ENCODE peak calls at places on chromosome 1, in five cellular contexts. B, E, D, W and P are unnamed samples. For H3K9me3, the result is how much of the 10 kb centered on the place peaks cover.

GRCh38 chr1:156675715-156676311 is 1.4 kb downstream of the NES start:
- DNase-seq in B (no peak), E (no peak), D (no peak), W (peak), P (no peak)

GRCh38 chr1:198496216-198497143 is 44.0 kb downstream of the ATP6V1G3 start:
- DNase-seq in B (no peak), E (no peak), D (no peak), W (peak), P (no peak)

GRCh38 chr1:4702927-4703326 is 48.5 kb downstream of the AJAP1 start:
- DNase-seq in B (no peak), E (no peak), D (no peak), W (no peak), P (no peak)

GRCh38 chr1:230200276-230200675 is 133.2 kb downstream of the GALNT2 start:
- DNase-seq in B (no peak), E (no peak), D (no peak), W (no peak), P (no peak)

GRCh38 chr1:198601936-198602889 is 36.6 kb upstream of the PTPRC start:
- DNase-seq in B (no peak), E (no peak), D (no peak), W (no peak), P (no peak)

GRCh38 chr1:86201321-86201720 is 44.7 kb upstream of the COL24A1 start:
- DNase-seq in B (no peak), E (no peak), D (no peak), W (no peak), P (no peak)

GRCh38 chr1:36134805-36135339 is 9.8 kb upstream of the COL8A2 start:
- DNase-seq in B (no peak), E (no peak), D (peak), W (peak), P (no peak)

GRCh38 chr1:207698822-207699483 is 52.9 kb upstream of the CD46 start:
- DNase-seq in B (no peak), E (no peak), D (no peak), W (peak), P (no peak)

GRCh38 chr1:219439376-219439775 is 173.5 kb downstream of the ZC3H11B start:
- DNase-seq in B (no peak), E (no peak), D (no peak), W (no peak), P (no peak)

GRCh38 chr1:207565546-207566468 is 69.8 kb downstream of the CR1 start:
- DNase-seq in B (no peak), E (no peak), D (no peak), W (peak), P (no peak)

GRCh38 chr1:8660455-8660854 is 157.0 kb downstream of the RERE start:
- DNase-seq in B (no peak), E (no peak), D (no peak), W (peak), P (no peak)

GRCh38 chr1:58652351-58653184 is 47.3 kb downstream of the MYSM1 start:
- DNase-seq in B (peak), E (no peak), D (peak), W (peak), P (no peak)

GRCh38 chr1:208007938-208008342 is 97.0 kb upstream of the CD34 start:
- DNase-seq in B (no peak), E (no peak), D (no peak), W (peak), P (no peak)

GRCh38 chr1:93804412-93804811 is 74.6 kb downstream of the DNTTIP2 start:
- DNase-seq in B (no peak), E (no peak), D (no peak), W (peak), P (no peak)

GRCh38 chr1:184838374-184838995 is 83.8 kb upstream of the EDEM3 start:
- DNase-seq in B (no peak), E (peak), D (peak), W (peak), P (no peak)

GRCh38 chr1:117138556-117138955 is 17.0 kb upstream of the TRIM45 start:
- DNase-seq in B (no peak), E (no peak), D (no peak), W (no peak), P (no peak)

GRCh38 chr1:248187363-248187762 is 9.7 kb upstream of the OR2M3 start:
- DNase-seq in B (no peak), E (no peak), D (no peak), W (no peak), P (no peak)

GRCh38 chr1:115815694-115816093 is 25.2 kb downstream of the NHLH2 start:
- DNase-seq in B (no peak), E (no peak), D (no peak), W (no peak), P (no peak)

GRCh38 chr1:46413596-46413985 is 19.5 kb downstream of the FAAH start:
- DNase-seq in B (peak), E (no peak), D (peak), W (no peak), P (no peak)

GRCh38 chr1:40344597-40344996 is 27.5 kb upstream of the COL9A2 start:
- DNase-seq in B (no peak), E (peak), D (no peak), W (peak), P (no peak)

GRCh38 chr1:41673806-41674205 is 189.3 kb upstream of the EDN2 start:
- DNase-seq in B (no peak), E (no peak), D (no peak), W (no peak), P (no peak)

GRCh38 chr1:84780000-84780716 is 89.9 kb upstream of the SSX2IP start:
- DNase-seq in B (no peak), E (no peak), D (no peak), W (peak), P (no peak)

GRCh38 chr1:24364605-24364974 is 45.4 kb downstream of the GRHL3 start:
- DNase-seq in B (no peak), E (no peak), D (no peak), W (no peak), P (no peak)

GRCh38 chr1:28437924-28438699 is 67.7 kb upstream of the RCC1 start:
- DNase-seq in B (no peak), E (peak), D (peak), W (peak), P (no peak)

GRCh38 chr1:74145086-74145485 is 52.9 kb downstream of the LRRIQ3 start:
- DNase-seq in B (no peak), E (no peak), D (no peak), W (no peak), P (no peak)

GRCh38 chr1:74686941-74687340 is 13.3 kb upstream of the ERICH3 start:
- DNase-seq in B (no peak), E (no peak), D (no peak), W (no peak), P (no peak)

GRCh38 chr1:38268226-38268625 is 221.6 kb upstream of the POU3F1 start:
- DNase-seq in B (no peak), E (no peak), D (no peak), W (no peak), P (no peak)

GRCh38 chr1:55720243-55720642 is 505.1 kb upstream of the USP24 start:
- DNase-seq in B (no peak), E (no peak), D (no peak), W (peak), P (no peak)

GRCh38 chr1:207071426-207071825 is 17.2 kb upstream of the C4BPB start:
- DNase-seq in B (no peak), E (no peak), D (no peak), W (no peak), P (no peak)

GRCh38 chr1:184866991-184867788 is 107.1 kb downstream of the NIBAN1 start:
- DNase-seq in B (peak), E (no peak), D (no peak), W (peak), P (no peak)

GRCh38 chr1:205981257-205981656 is 21.9 kb downstream of the RAB7B start:
- DNase-seq in B (no peak), E (no peak), D (no peak), W (no peak), P (no peak)

GRCh38 chr1:59601032-59601431 is 213.7 kb upstream of the HOOK1 start:
- DNase-seq in B (no peak), E (peak), D (no peak), W (peak), P (no peak)

GRCh38 chr1:200457810-200458209 is 48.0 kb upstream of the ZNF281 start:
- DNase-seq in B (no peak), E (no peak), D (no peak), W (no peak), P (no peak)

GRCh38 chr1:16393255-16394177 is 26.5 kb downstream of the SZRD1 start:
- DNase-seq in B (no peak), E (no peak), D (no peak), W (no peak), P (no peak)

DNA sequence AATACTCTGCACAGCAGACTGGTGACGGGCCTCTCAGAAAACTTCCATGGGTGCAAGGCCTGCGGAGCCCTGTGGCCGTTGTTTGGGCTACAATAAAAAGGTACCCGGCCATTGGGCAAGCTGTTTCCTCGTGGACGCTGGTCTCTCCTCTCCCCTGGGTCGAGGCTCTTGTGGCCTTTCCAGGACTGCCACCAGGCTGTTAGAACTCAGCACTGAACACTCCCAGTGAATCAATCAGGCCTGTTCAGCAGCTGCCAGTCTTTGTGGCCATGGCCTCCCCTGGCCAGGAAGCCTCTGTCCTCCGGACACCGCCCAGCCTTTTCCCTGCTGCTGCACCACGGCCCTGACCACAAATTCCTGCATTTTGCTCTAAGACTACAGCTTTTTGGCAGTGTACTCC is 33.0 kb upstream of the ACTRT2 start:
- DNase-seq in B (no peak), E (no peak), D (no peak), W (no peak), P (no peak)
- H3K9me3 ChIP-seq in B (under half), E (under half), D (under half), W (under half), P (under half)

DNA sequence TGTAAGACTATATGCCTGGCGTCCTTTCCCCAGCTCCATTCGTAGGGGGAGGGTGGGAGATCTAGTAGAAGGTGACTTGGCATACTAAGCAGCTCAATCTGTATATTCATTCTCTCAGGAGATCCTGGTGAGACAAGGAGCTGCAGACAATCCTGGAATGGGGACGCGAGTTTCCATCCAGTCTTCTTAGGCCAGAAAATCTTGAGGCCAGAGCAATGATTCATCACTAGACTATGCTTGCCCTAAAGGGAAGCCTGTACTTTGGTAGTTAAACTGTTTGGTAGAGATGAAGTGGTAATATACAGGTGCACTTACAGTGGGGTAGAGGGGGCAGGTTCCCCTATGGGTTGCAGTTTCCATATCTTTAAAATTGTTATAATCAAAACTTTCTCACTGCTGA is 468.7 kb downstream of the ADGRL2 start:
- DNase-seq in B (no peak), E (no peak), D (no peak), W (peak), P (no peak)
- H3K9me3 ChIP-seq in B (under half), E (under half), D (under half), W (under half), P (under half)

DNA sequence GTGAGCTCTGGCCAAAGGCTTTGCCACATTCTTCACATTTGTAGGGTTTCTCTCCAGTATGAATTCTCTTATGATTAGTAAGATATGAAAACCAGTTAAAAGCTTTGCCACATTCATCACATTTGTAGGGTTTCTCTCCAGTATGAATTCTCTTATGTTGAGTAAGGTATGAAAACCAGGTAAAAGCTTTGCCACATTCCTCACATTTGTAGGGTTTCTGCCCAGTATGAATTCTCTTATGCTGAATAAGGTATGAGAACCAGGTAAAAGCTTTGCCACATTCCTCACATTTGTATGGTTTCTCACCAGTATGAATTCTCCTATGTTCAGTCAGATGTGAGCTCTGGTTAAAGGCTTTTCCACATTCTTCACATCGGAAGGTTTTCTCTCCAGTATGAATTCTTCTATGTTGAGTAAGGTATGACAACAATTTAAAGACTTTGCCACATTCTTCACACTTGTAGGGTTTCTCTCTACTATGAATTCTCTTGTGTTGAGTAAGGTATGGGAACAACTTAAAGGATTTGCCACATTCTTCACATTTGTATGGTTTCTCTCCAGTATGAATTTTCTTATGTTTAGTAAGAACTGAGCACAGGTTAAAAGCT is 20.7 kb downstream of the ZNF695 start:
- DNase-seq in B (no peak), E (no peak), D (no peak), W (no peak), P (no peak)
- H3K9me3 ChIP-seq in B (under half), E (half or more), D (half or more), W (half or more), P (under half)

GRCh38 chr1:19918057-19918456 is 5.4 kb downstream of the PLA2G2E start:
- DNase-seq in B (peak), E (no peak), D (peak), W (peak), P (no peak)
- H3K9me3 ChIP-seq in B (under half), E (under half), D (under half), W (under half), P (under half)

DNA sequence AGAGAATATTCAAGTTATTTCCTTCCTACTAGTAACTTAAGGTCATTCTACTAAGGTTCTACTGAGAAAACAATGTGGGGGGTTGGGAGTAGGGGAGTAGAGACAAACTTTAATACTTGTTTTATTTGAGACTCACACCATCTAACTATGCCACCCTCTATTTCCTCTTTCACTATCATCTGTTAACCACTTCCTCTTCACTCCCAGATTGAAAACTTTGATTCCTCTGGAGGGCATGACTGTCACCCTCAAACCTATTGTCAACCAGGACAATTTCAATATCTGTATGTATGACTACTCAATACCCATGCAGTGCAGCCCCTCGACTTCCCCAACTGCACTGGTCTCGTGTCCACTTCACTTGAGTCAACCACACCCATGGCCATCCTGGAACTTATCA is 165.6 kb upstream of the POGK start:
- DNase-seq in B (no peak), E (no peak), D (no peak), W (no peak), P (no peak)
- H3K9me3 ChIP-seq in B (under half), E (under half), D (under half), W (under half), P (under half)